ENCODE peak calls at places on chromosomes 4 and X, in eight cellular contexts. H is H7; N is frontal cortex; E is A549; W is endodermal cell; Q is sigmoid colon; X is aorta; Z is activated T-helper 1 cell treated with anti-CD3 and anti-CD28 coated beads, Interleukin-12 subunit alpha, Interleukin-12 subunit beta, Interleukin-2, Interleukin-4 antibody, amounts not matched to agents 30 ng/mL and 10 ng/mL and 1 ng/mL, durations not matched to agents 14 hours and 24 hours and 36 hours. K is an unnamed sample.

GRCh38 chrX:24479924-24480722 is 15.0 kb downstream of the PDK3 start:
- DNase-seq in Q (no peak), Z (peak; percentile 71), N (no peak), X (no peak), W (no peak), H (no peak), E (no peak), K (no peak)

GRCh38 chr4:85459736-85460135 is 15.2 kb upstream of the ARHGAP24 start:
- DNase-seq in E (no peak), N (no peak), X (no peak), Z (no peak), H (no peak), Q (no peak), W (no peak), K (no peak)

GRCh38 chr4:25113915-25114904 is 46.0 kb downstream of the SEPSECS start:
- DNase-seq in X (no peak), Q (no peak), W (no peak), H (peak; percentile 21), N (no peak), E (no peak), Z (no peak), K (no peak)

GRCh38 chrX:133593531-133593930 is 178.2 kb upstream of the GPC4 start:
- DNase-seq in E (no peak), Q (no peak), Z (no peak), W (no peak), H (no peak), N (no peak), X (no peak), K (no peak)

GRCh38 chrX:78383594-78383993 is 56.2 kb upstream of the CYSLTR1 start:
- DNase-seq in X (no peak), Q (no peak), E (no peak), W (no peak), Z (no peak), N (no peak), H (no peak), K (no peak)

GRCh38 chr4:151417766-151418376 is 8.9 kb downstream of the FHIP1A start:
- DNase-seq in X (no peak), N (no peak), H (no peak), E (no peak), Q (no peak), Z (no peak), W (no peak), K (no peak)

GRCh38 chr4:110622841-110623709 is at the start of gene PITX2:
- DNase-seq in N (peak; percentile 60), X (peak; percentile 86), Q (peak; percentile 70), E (no peak), H (peak; percentile 100), Z (peak; percentile 17), W (peak; percentile 100), K (no peak)

GRCh38 chr4:152594981-152595916 is 59.4 kb upstream of the FBXW7 start:
- DNase-seq in E (no peak), X (no peak), H (no peak), Z (no peak), N (no peak), W (no peak), Q (no peak), K (no peak)

GRCh38 chr4:99100876-99101275 is 12.3 kb upstream of the ADH5 start:
- DNase-seq in N (no peak), Z (no peak), H (no peak), E (no peak), X (no peak), Q (no peak), W (no peak), K (no peak)

GRCh38 chrX:21658152-21658737 is at the start of gene KLHL34:
- DNase-seq in H (peak; percentile 39), X (peak; percentile 45), W (no peak), Q (no peak), N (peak; percentile 20), Z (no peak), E (no peak), K (no peak)

GRCh38 chr4:19187104-19187503 is 1064.6 kb upstream of the SLIT2 start:
- DNase-seq in Z (no peak), X (no peak), W (no peak), Q (no peak), N (no peak), H (no peak), E (no peak), K (no peak)

K was measured in 8988T.